ENCODE peak calls at places on chromosomes 12 and 14, in seven cellular contexts. O is endothelial cell of umbilical vein, I is transverse colon, V is heart left ventricle, Y is cardiac muscle cell, E is mucosa of descending colon, T is Caco-2. H is an unnamed sample.

GRCh38 chr14:34833545-34834523 is 41.3 kb downstream of the BAZ1A start:
- DNase-seq in O (no peak), I (no peak), V (no peak), Y (peak; percentile 38), E (no peak), T (no peak), H (peak; percentile 33)

GRCh38 chr14:45085004-45085403 is 1.1 kb downstream of the PRPF39 start:
- DNase-seq in O (peak; percentile 46), I (no peak), V (no peak), Y (peak; percentile 32), E (no peak), T (no peak), H (peak; percentile 35)

GRCh38 chr12:2794261-2794735 is 472 bp upstream of the FKBP4 start:
- DNase-seq in O (no peak), I (peak; percentile 26), V (peak; percentile 73), Y (no peak), E (peak; percentile 48), T (no peak), H (peak; percentile 23)

GRCh38 chr12:22518067-22518719 is 26.1 kb downstream of the C2CD5 start:
- DNase-seq in O (peak; percentile 86), I (no peak), V (no peak), Y (peak; percentile 71), E (peak; percentile 62), T (no peak), H (no peak)

GRCh38 chr14:104136472-104137296 is 1.7 kb upstream of the KIF26A start:
- DNase-seq in O (no peak), I (no peak), V (peak; percentile 52), Y (no peak), E (no peak), T (no peak), H (peak; percentile 30)

GRCh38 chr12:124277394-124278222 is 17.3 kb upstream of the RFLNA start:
- DNase-seq in O (no peak), I (peak; percentile 34), V (no peak), Y (no peak), E (peak; percentile 23), T (no peak), H (no peak)

GRCh38 chr14:105473677-105474477 is 744 bp upstream of the CRIP2 start:
- DNase-seq in O (peak; percentile 91), I (peak; percentile 75), V (peak; percentile 97), Y (peak; percentile 93), E (peak; percentile 79), T (peak; percentile 91), H (peak; percentile 67)

GRCh38 chr12:64706831-64707230 is 52.4 kb downstream of the GNS start:
- DNase-seq in O (no peak), I (no peak), V (no peak), Y (no peak), E (no peak), T (no peak), H (no peak)

GRCh38 chr12:97642906-97643305 is 180.3 kb downstream of the RMST start:
- DNase-seq in O (no peak), I (no peak), V (no peak), Y (no peak), E (no peak), T (no peak), H (no peak)

GRCh38 chr12:62767506-62767905 is 167.4 kb downstream of the PPM1H start:
- DNase-seq in O (peak; percentile 32), I (no peak), V (no peak), Y (peak; percentile 61), E (no peak), T (no peak), H (no peak)

GRCh38 chr14:86858043-86858442 is 1134.9 kb downstream of the GALC start:
- DNase-seq in O (no peak), I (no peak), V (no peak), Y (peak; percentile 57), E (no peak), T (no peak), H (no peak)

GRCh38 chr14:24463806-24464785 is 21.5 kb upstream of the SDR39U1 start:
- DNase-seq in O (no peak), I (no peak), V (no peak), Y (no peak), E (no peak), T (no peak), H (no peak)

GRCh38 chr12:122048156-122048555 is 26.5 kb downstream of the BCL7A start:
- DNase-seq in O (no peak), I (no peak), V (no peak), Y (peak; percentile 66), E (no peak), T (peak; percentile 74), H (no peak)

GRCh38 chr12:124379938-124380754 is 85.3 kb downstream of the RFLNA start:
- DNase-seq in O (peak; percentile 93), I (peak; percentile 46), V (peak; percentile 80), Y (peak; percentile 90), E (no peak), T (no peak), H (no peak)

GRCh38 chr14:35193161-35193560 is 70.8 kb downstream of the PRORP start:
- DNase-seq in O (no peak), I (no peak), V (no peak), Y (no peak), E (no peak), T (no peak), H (no peak)

GRCh38 chr14:59336078-59336477 is 129.1 kb downstream of the GPR135 start:
- DNase-seq in O (peak; percentile 94), I (no peak), V (no peak), Y (peak; percentile 70), E (no peak), T (no peak), H (no peak)
- H3K4me1 ChIP-seq in O (peaks cover 53% of the 10 kb centered on the region), I (peaks cover 19% of the 10 kb centered on the region), V (peaks cover 75% of the 10 kb centered on the region), Y (peaks cover 47% of the 10 kb centered on the region), E (no peaks in the 10 kb centered on the region), T (peaks cover 10% of the 10 kb centered on the region), H (no peaks in the 10 kb centered on the region)

DNA sequence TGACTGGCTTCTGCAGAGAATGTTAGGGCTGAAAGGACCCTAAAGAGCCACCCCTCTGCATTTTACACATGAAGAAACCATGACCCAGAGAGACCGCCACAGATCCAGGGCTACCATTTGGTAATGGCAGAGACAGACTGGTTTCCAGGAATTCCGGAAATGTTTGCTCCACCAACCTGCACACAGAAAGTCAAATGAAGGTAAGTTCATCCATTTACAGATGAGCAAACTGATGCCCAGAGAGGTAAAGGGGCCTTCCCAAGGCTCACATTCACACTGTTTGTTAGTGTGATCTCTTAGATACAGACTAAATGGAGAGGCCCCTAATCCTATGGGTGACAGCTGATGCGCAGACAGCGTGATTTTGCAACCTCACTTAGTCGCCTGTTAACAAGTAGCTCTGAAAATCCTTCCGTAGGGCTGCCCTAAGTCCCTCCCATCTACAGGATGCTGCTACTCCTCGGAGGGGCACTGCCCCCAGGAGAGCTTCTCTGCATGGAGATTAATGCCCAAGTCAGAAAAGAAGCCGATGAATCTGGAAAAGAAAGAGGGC is 33.8 kb downstream of the ZFP36L1 start:
- DNase-seq in O (no peak), I (no peak), V (no peak), Y (no peak), E (no peak), T (no peak), H (no peak)
- H3K4me1 ChIP-seq in O (peaks cover 35% of the 10 kb centered on the region), I (no peaks in the 10 kb centered on the region), V (peaks cover 59% of the 10 kb centered on the region), Y (peaks cover 78% of the 10 kb centered on the region), E (no peaks in the 10 kb centered on the region), T (peaks cover 48% of the 10 kb centered on the region), H (peaks cover 7% of the 10 kb centered on the region)

GRCh38 chr12:52903855-52904508 is 894 bp downstream of the KRT8 start:
- DNase-seq in O (peak; percentile 68), I (no peak), V (peak; percentile 71), Y (peak; percentile 73), E (no peak), T (peak; percentile 80), H (no peak)
- H3K4me1 ChIP-seq in O (peaks cover 10% of the 10 kb centered on the region), I (peaks cover 68% of the 10 kb centered on the region), V (no peaks in the 10 kb centered on the region), Y (peaks cover 29% of the 10 kb centered on the region), E (peaks cover 62% of the 10 kb centered on the region), T (peaks cover 72% of the 10 kb centered on the region), H (peaks cover 8% of the 10 kb centered on the region)

DNA sequence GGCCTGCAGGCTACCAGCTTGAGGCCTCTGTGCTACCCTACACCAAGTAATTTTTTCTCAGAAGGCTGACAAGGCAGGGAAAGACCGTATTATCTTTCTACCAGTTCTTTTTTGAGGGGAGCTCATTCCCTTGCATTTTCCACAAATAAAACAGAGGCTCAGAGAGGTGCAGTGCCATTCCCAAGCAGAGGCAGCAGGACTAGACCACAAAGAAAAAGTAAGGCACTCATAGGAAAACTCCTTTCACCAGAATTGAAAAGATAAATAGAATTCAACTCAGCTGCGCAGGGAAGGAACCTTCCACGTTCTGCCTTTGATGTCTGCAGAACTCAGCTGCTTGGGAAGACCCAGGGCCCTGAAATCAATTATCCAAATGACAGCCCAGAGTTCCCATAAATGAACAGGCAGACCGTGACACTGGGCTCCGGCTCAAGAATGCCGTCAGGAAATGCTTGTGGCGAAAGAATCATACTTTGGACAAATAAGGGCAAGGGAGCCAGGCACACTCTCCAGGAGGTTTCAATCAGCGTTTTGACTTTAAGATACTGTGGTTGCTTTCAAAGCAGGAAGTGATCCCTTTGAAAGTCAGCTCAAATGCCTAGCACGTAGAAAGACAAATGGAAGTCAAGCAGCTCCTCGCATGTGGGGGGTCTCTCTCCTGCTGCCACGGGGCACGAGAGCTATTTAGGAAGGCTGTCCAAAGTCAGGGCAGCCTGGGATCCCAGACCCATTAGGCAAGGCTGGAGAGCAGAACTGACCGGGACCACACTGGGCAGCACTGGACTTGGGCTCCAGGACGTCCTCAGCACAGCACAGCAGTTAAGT is 14.0 kb downstream of the KCTD10 start:
- DNase-seq in O (peak; percentile 92), I (peak; percentile 74), V (peak; percentile 80), Y (peak; percentile 99), E (peak; percentile 65), T (no peak), H (no peak)
- H3K4me1 ChIP-seq in O (peaks cover 71% of the 10 kb centered on the region), I (peaks cover 85% of the 10 kb centered on the region), V (peaks cover 97% of the 10 kb centered on the region), Y (peaks cover 97% of the 10 kb centered on the region), E (peaks cover 77% of the 10 kb centered on the region), T (peaks cover 43% of the 10 kb centered on the region), H (peaks cover 7% of the 10 kb centered on the region)

DNA sequence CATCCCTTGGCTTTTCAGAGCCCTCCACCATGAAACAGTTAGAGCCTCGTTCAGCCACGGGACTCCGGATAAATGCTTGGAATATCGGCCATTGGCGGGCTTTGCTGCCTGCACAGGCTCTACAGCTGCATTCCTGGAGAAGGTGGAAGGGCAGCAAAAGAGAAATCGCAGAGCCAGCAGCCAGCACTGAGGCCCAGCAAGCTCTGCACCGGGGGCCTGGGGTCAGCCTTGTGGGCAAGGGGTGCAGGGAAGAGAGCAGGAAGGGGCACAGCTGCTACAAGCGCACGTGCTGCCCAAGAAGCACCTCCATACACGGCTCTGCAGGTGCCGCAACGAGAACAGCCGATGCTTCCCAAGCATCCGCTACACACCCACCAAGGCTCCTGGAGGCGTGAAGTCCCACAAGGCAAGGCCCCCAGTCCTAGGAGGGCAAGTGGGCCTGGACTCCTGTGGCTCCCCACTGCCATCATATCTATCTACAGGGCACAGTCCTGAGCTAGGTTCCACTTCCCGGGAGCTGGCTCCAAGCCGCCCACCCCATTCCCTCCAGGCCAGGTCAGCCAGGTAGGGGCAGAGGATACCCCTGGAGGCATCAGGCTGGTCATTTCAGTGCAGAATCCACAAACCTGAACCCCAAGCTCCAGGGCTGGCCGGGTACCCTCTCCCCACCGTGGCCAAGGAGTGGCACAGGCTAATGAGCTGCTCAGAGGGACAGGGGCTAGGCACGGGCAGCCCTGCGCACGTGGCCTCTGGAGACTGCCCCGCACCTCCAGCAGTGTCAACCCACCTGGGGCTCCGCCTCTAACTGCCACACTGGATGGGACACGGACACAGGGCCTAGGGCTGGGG is 40.2 kb downstream of the CCNK start:
- DNase-seq in O (no peak), I (no peak), V (peak; percentile 37), Y (no peak), E (no peak), T (no peak), H (no peak)
- H3K4me1 ChIP-seq in O (peaks cover 9% of the 10 kb centered on the region), I (peaks cover 35% of the 10 kb centered on the region), V (peaks cover 46% of the 10 kb centered on the region), Y (peaks cover 14% of the 10 kb centered on the region), E (peaks cover 36% of the 10 kb centered on the region), T (peaks cover 54% of the 10 kb centered on the region), H (peaks cover 20% of the 10 kb centered on the region)

H was measured in CD4-positive, CD25-positive, alpha-beta regulatory T cell.